ENCODE peak calls at places on chromosome 13, in nine cellular contexts. L, F, B, G, Z, E, T, Y and D are unnamed samples.

GRCh38 chr13:99218969-99219368 is 18.3 kb downstream of the UBAC2 start:
- DNase-seq in Z (no peak), T (no peak), Y (no peak), E (no peak), G (peak), B (no peak), F (no peak), L (no peak), D (no peak)

GRCh38 chr13:76503756-76504155 is 382.4 kb downstream of the KCTD12 start:
- DNase-seq in T (no peak), B (no peak), Y (no peak), Z (peak), E (no peak), G (no peak), F (no peak), L (no peak), D (no peak)

GRCh38 chr13:26219726-26220125 is 2.4 kb downstream of the RNF6 start:
- DNase-seq in Y (peak), G (no peak), Z (no peak), F (no peak), E (no peak), L (no peak), B (no peak), T (no peak), D (no peak)

GRCh38 chr13:31504918-31505317 is 234.4 kb upstream of the RXFP2 start:
- DNase-seq in Z (no peak), E (no peak), F (no peak), L (no peak), B (no peak), Y (no peak), G (no peak), T (no peak), D (no peak)

GRCh38 chr13:73722120-73722519 is 412.1 kb downstream of the KLF12 start:
- DNase-seq in T (peak), L (no peak), Y (peak), F (peak), Z (no peak), G (no peak), E (no peak), B (peak), D (no peak)

GRCh38 chr13:33509642-33510229 is 224.2 kb upstream of the STARD13 start:
- DNase-seq in G (no peak), L (no peak), Z (no peak), B (no peak), F (peak), Y (peak), T (no peak), E (peak), D (peak)

GRCh38 chr13:70932511-70932910 is 824.3 kb upstream of the KLHL1 start:
- DNase-seq in L (no peak), E (no peak), T (no peak), F (no peak), Y (no peak), B (no peak), Z (no peak), G (no peak), D (no peak)

GRCh38 chr13:113897161-113897560 is 33.3 kb upstream of the GAS6 start:
- DNase-seq in T (no peak), Y (peak), G (no peak), L (no peak), B (peak), F (peak), Z (no peak), E (peak), D (no peak)

GRCh38 chr13:48496796-48497195 is 36.1 kb downstream of the RCBTB2 start:
- DNase-seq in T (no peak), G (no peak), E (no peak), L (no peak), Z (no peak), F (no peak), Y (no peak), B (no peak), D (no peak)

GRCh38 chr13:30038884-30039283 is 188.5 kb upstream of the UBL3 start:
- DNase-seq in F (peak), T (peak), Y (peak), L (no peak), G (no peak), B (no peak), Z (no peak), E (peak), D (no peak)

GRCh38 chr13:110572778-110573118 is 11.2 kb upstream of the RAB20 start:
- DNase-seq in L (no peak), E (no peak), Y (no peak), Z (no peak), T (no peak), G (no peak), B (no peak), F (no peak), D (no peak)

GRCh38 chr13:39016087-39016486 is 21.8 kb downstream of the PROSER1 start:
- DNase-seq in F (no peak), L (no peak), E (no peak), G (no peak), T (no peak), B (no peak), Z (no peak), Y (no peak), D (no peak)

GRCh38 chr13:83024955-83025594 is 857.2 kb downstream of the SLITRK1 start:
- DNase-seq in L (no peak), Z (no peak), F (no peak), E (no peak), T (no peak), G (no peak), B (no peak), Y (no peak), D (no peak)

GRCh38 chr13:40777166-40777956 is 6.4 kb upstream of the MRPS31 start:
- DNase-seq in B (peak), L (no peak), F (peak), E (no peak), Z (peak), T (peak), Y (peak), G (peak), D (no peak)

GRCh38 chr13:29924482-29924884 is 74.1 kb upstream of the UBL3 start:
- DNase-seq in E (no peak), Y (peak), G (no peak), T (no peak), F (peak), Z (peak), B (no peak), L (no peak), D (no peak)

GRCh38 chr13:45500492-45501174 is 35.9 kb downstream of the COG3 start:
- DNase-seq in F (peak), E (no peak), Y (peak), B (peak), L (no peak), T (no peak), Z (no peak), G (no peak), D (no peak)

GRCh38 chr13:101709952-101710351 is 257.5 kb downstream of the ITGBL1 start:
- DNase-seq in B (no peak), T (no peak), F (no peak), E (no peak), G (no peak), Y (no peak), Z (no peak), L (no peak), D (no peak)

GRCh38 chr13:113536461-113537110 is 46.1 kb upstream of the DCUN1D2 start:
- DNase-seq in B (no peak), L (no peak), Y (no peak), Z (no peak), T (no peak), E (no peak), F (no peak), G (no peak), D (no peak)

GRCh38 chr13:64556391-64556790 is 2673.7 kb downstream of the PCDH9 start:
- DNase-seq in T (no peak), F (peak), L (no peak), E (no peak), B (no peak), G (no peak), Y (peak), Z (no peak), D (no peak)

GRCh38 chr13:101942535-101943157 is 459.2 kb downstream of the FGF14 start:
- DNase-seq in Z (peak), T (no peak), F (no peak), Y (no peak), L (no peak), G (no peak), B (no peak), E (no peak), D (no peak)

GRCh38 chr13:35987572-35988513 is 143.3 kb downstream of the DCLK1 start:
- DNase-seq in Z (no peak), G (no peak), Y (no peak), F (no peak), B (no peak), E (no peak), L (no peak), T (no peak), D (no peak)

GRCh38 chr13:85379433-85379832 is 419.8 kb downstream of the SLITRK6 start:
- DNase-seq in T (no peak), Y (no peak), B (no peak), F (no peak), E (no peak), G (no peak), L (no peak), Z (no peak), D (no peak)

GRCh38 chr13:43023244-43023931 is at the start of gene DNAJC15:
- DNase-seq in G (peak), F (peak), E (peak), B (peak), L (peak), T (no peak), Z (no peak), Y (peak), D (peak)

GRCh38 chr13:74153316-74153715 is 19.1 kb upstream of the KLF12 start:
- DNase-seq in G (no peak), L (no peak), Z (no peak), T (no peak), E (no peak), Y (no peak), B (peak), F (no peak), D (no peak)

GRCh38 chr13:100461309-100462035 is 127.1 kb downstream of the GGACT start:
- DNase-seq in E (no peak), T (no peak), B (no peak), L (no peak), Y (no peak), F (no peak), Z (peak), G (no peak), D (no peak)

GRCh38 chr13:39784347-39784746 is 128.9 kb downstream of the COG6 start:
- DNase-seq in T (no peak), F (no peak), B (no peak), L (no peak), G (no peak), E (no peak), Z (no peak), Y (peak), D (no peak)

GRCh38 chr13:42750858-42751257 is 30.5 kb upstream of the FAM216B start:
- DNase-seq in G (no peak), Y (no peak), T (no peak), L (no peak), B (no peak), E (no peak), F (no peak), Z (no peak), D (no peak)

GRCh38 chr13:28657784-28658538 is 969 bp upstream of the POMP start:
- DNase-seq in L (no peak), B (peak), G (no peak), Y (peak), Z (no peak), T (no peak), E (no peak), F (peak), D (no peak)

GRCh38 chr13:109371066-109371465 is 415.3 kb downstream of the IRS2 start:
- DNase-seq in Z (no peak), E (no peak), F (no peak), T (no peak), B (no peak), G (no peak), L (no peak), Y (no peak), D (no peak)

GRCh38 chr13:26502826-26503225 is 54.7 kb upstream of the WASF3 start:
- DNase-seq in B (no peak), L (no peak), T (no peak), F (peak), Z (no peak), E (no peak), Y (peak), G (no peak), D (no peak)

GRCh38 chr13:57704031-57704430 is 72.5 kb downstream of the PCDH17 start:
- DNase-seq in Z (no peak), T (no peak), Y (no peak), E (no peak), G (no peak), L (no peak), B (no peak), F (no peak), D (no peak)

GRCh38 chr13:111316161-111316730 is 4.2 kb upstream of the TEX29 start:
- DNase-seq in L (no peak), T (no peak), B (no peak), Z (no peak), G (no peak), E (no peak), F (no peak), Y (peak), D (no peak)

GRCh38 chr13:112968380-112968909 is 569 bp upstream of the MCF2L start:
- DNase-seq in Z (peak), E (no peak), T (no peak), B (peak), Y (no peak), F (no peak), L (no peak), G (peak), D (no peak)

GRCh38 chr13:99806671-99807070 is 164.9 kb downstream of the ZIC5 start:
- DNase-seq in T (no peak), Y (peak), Z (no peak), E (no peak), L (no peak), B (no peak), F (no peak), G (no peak), D (no peak)

GRCh38 chr13:24036115-24036514 is 124.4 kb upstream of the SPATA13 start:
- DNase-seq in L (no peak), Z (no peak), Y (peak), B (no peak), G (no peak), T (no peak), F (peak), E (no peak), D (no peak)

GRCh38 chr13:54934121-54934520 is 1905.5 kb downstream of the OLFM4 start:
- DNase-seq in E (no peak), G (no peak), B (no peak), F (no peak), L (no peak), T (peak), Z (no peak), Y (no peak), D (no peak)

GRCh38 chr13:44125943-44126469 is 246.3 kb downstream of the LACC1 start:
- DNase-seq in T (no peak), B (no peak), Y (peak), Z (no peak), E (no peak), F (no peak), L (no peak), G (no peak), D (no peak)